ENCODE peak calls at places on chromosomes 2 and 18, in seven cellular contexts. N is HepG2; U is prostate gland; Z is kidney; X is heart right ventricle; T is choroid plexus epithelial cell; K is effector memory CD4-positive, alpha-beta T cell. Y is an unnamed sample.

GRCh38 chr18:30057398-30057797 is 985.1 kb downstream of the DSC3 start:
- DNase-seq in T (no peak), U (no peak), X (no peak), K (no peak), Z (no peak), N (no peak), Y (no peak)

GRCh38 chr2:145411493-145411892 is 891.6 kb upstream of the ZEB2 start:
- DNase-seq in K (no peak), Z (no peak), X (no peak), T (no peak), U (no peak), N (no peak), Y (no peak)

GRCh38 chr2:239634769-239635168 is 233.9 kb upstream of the HDAC4 start:
- DNase-seq in K (no peak), X (no peak), N (no peak), T (no peak), U (no peak), Z (no peak), Y (no peak)

GRCh38 chr18:57833441-57834101 is 30.5 kb upstream of the ATP8B1 start:
- DNase-seq in U (no peak), N (peak; percentile 16), Z (no peak), T (peak; percentile 54), X (no peak), K (no peak), Y (no peak)

GRCh38 chr2:42931818-42932195 is 139.4 kb upstream of the HAAO start:
- DNase-seq in U (no peak), K (no peak), Z (no peak), T (no peak), X (no peak), N (no peak), Y (no peak)

GRCh38 chr2:215556979-215557378 is 121.1 kb upstream of the FN1 start:
- DNase-seq in X (no peak), K (no peak), T (peak; percentile 63), U (no peak), N (no peak), Z (no peak), Y (no peak)

GRCh38 chr2:172877826-172878225 is 142.2 kb downstream of the RAPGEF4 start:
- DNase-seq in T (peak; percentile 38), K (no peak), U (no peak), X (no peak), Z (no peak), N (no peak), Y (no peak)

GRCh38 chr18:9082763-9083510 is 19.6 kb upstream of the NDUFV2 start:
- DNase-seq in K (no peak), T (no peak), N (no peak), X (no peak), Z (no peak), U (no peak), Y (peak; percentile 37)

GRCh38 chr2:144519934-144520717 is at the start of gene ZEB2:
- DNase-seq in K (no peak), N (peak; percentile 12), X (peak; percentile 72), Z (peak; percentile 65), U (no peak), T (peak; percentile 90), Y (peak; percentile 17)

GRCh38 chr2:127984551-127984950 is 43.3 kb downstream of the SAP130 start:
- DNase-seq in T (peak; percentile 47), U (no peak), Z (no peak), X (no peak), N (peak; percentile 67), K (no peak), Y (no peak)

GRCh38 chr2:19671311-19671710 is 230.5 kb downstream of the TTC32 start:
- DNase-seq in Z (no peak), K (no peak), U (no peak), X (no peak), N (no peak), T (no peak), Y (no peak)

GRCh38 chr2:239908308-239908707 is 116.8 kb downstream of the NDUFA10 start:
- DNase-seq in Z (no peak), X (no peak), N (no peak), U (no peak), K (no peak), T (no peak), Y (no peak)

GRCh38 chr2:9699139-9699823 is 68.5 kb upstream of the YWHAQ start:
- DNase-seq in Z (no peak), X (no peak), N (no peak), U (no peak), T (peak; percentile 88), K (no peak), Y (no peak)

GRCh38 chr2:112121682-112122254 is 16.4 kb upstream of the FBLN7 start:
- DNase-seq in N (peak; percentile 55), K (no peak), T (peak; percentile 84), U (no peak), Z (no peak), X (no peak), Y (peak; percentile 25)

GRCh38 chr18:7608798-7609197 is 41.7 kb downstream of the PTPRM start:
- DNase-seq in Z (no peak), X (peak; percentile 56), N (no peak), T (peak; percentile 44), U (no peak), K (no peak), Y (no peak)

GRCh38 chr2:45004569-45005181 is 4.6 kb downstream of the SIX2 start:
- DNase-seq in X (no peak), T (no peak), U (no peak), Z (peak; percentile 71), K (no peak), N (no peak), Y (no peak)

GRCh38 chr2:56739421-56739820 is 555.6 kb downstream of the CCDC85A start:
- DNase-seq in X (no peak), K (no peak), T (peak; percentile 3), Z (no peak), N (no peak), U (no peak), Y (no peak)

GRCh38 chr2:3387011-3387410 is 7.5 kb downstream of the TRAPPC12 start:
- DNase-seq in X (no peak), N (no peak), T (no peak), U (no peak), K (no peak), Z (no peak), Y (no peak)

GRCh38 chr2:240920783-240921231 is 14.7 kb downstream of the CROCC2 start:
- DNase-seq in T (no peak), X (no peak), U (no peak), N (no peak), Z (peak; percentile 58), K (no peak), Y (no peak)

GRCh38 chr2:168712053-168712452 is 90.4 kb upstream of the NOSTRIN start:
- DNase-seq in Z (no peak), T (peak; percentile 42), X (no peak), N (no peak), K (no peak), U (no peak), Y (no peak)

GRCh38 chr18:33914399-33914798 is 310.3 kb downstream of the NOL4 start:
- DNase-seq in X (no peak), Z (no peak), K (no peak), N (no peak), T (no peak), U (no peak), Y (no peak)

GRCh38 chr2:15672961-15673918 is 81.6 kb downstream of the DDX1 start:
- DNase-seq in K (no peak), N (no peak), Z (no peak), T (no peak), X (no peak), U (no peak), Y (no peak)

GRCh38 chr2:2060431-2060830 is 270.6 kb downstream of the MYT1L start:
- DNase-seq in Z (no peak), N (no peak), X (no peak), U (no peak), K (no peak), T (no peak), Y (no peak)

GRCh38 chr2:104841694-104842093 is 12.2 kb upstream of the POU3F3 start:
- DNase-seq in K (no peak), X (no peak), U (no peak), T (no peak), N (no peak), Z (no peak), Y (no peak)
- H3K4me3 ChIP-seq in K (no peak overlapping the region), X (no peak overlapping the region), U (no peak overlapping the region), T (no peak overlapping the region), N (no peak overlapping the region), Z (peak overlapping the region; percentile 55), Y (no peak overlapping the region)

GRCh38 chr2:236342951-236343350 is 78.7 kb upstream of the ASB18 start:
- DNase-seq in N (no peak), T (no peak), Z (no peak), U (no peak), K (no peak), X (no peak), Y (no peak)
- H3K4me3 ChIP-seq in N (no peak overlapping the region), T (no peak overlapping the region), Z (no peak overlapping the region), U (no peak overlapping the region), K (no peak overlapping the region), X (no peak overlapping the region), Y (no peak overlapping the region)

DNA sequence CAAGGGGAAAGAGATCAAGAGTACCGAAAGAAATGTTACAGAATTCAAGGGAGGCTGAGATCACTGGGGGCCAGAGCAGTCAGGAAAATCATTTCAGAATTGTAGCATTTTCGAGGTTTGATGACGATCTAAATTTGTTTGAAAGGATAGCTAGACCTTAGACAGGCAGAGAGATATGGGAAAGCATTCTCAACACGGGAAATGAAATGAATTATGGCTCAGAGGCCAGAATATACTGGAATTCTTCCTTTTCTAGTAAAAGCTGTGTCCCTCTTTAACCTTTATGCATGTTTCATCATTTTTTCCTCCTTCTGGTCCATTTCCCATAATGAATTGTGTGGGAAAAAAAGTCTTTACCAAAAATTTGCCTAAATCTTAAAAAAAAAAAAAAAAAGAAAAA is 78.8 kb downstream of the NABP1 start:
- DNase-seq in U (no peak), K (no peak), T (no peak), X (no peak), N (no peak), Z (no peak), Y (no peak)
- H3K4me3 ChIP-seq in U (no peak overlapping the region), K (no peak overlapping the region), T (no peak overlapping the region), X (no peak overlapping the region), N (no peak overlapping the region), Z (no peak overlapping the region), Y (no peak overlapping the region)

DNA sequence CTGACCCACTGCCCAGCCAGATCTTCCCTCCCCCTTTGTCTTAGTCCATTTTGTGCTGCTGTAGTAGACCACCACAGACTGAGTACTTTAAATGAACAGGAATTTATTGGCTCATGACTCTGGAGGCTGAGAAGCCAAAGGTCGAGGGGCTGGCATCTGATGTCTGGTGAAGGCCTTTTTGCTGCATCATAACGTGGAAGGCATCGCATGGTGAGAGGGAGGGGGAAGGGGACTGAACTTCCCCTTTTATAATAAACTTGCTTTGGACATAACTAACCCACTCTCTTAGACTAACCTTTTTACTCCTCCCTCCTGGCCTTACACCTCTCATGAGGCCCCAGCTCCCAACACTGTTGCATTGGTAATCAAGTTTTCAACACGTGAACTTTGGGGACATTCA is 83.8 kb downstream of the MAP4K4 start:
- DNase-seq in X (no peak), N (no peak), U (no peak), T (no peak), K (no peak), Z (no peak), Y (no peak)
- H3K4me3 ChIP-seq in X (no peak overlapping the region), N (no peak overlapping the region), U (no peak overlapping the region), T (no peak overlapping the region), K (no peak overlapping the region), Z (no peak overlapping the region), Y (no peak overlapping the region)

DNA sequence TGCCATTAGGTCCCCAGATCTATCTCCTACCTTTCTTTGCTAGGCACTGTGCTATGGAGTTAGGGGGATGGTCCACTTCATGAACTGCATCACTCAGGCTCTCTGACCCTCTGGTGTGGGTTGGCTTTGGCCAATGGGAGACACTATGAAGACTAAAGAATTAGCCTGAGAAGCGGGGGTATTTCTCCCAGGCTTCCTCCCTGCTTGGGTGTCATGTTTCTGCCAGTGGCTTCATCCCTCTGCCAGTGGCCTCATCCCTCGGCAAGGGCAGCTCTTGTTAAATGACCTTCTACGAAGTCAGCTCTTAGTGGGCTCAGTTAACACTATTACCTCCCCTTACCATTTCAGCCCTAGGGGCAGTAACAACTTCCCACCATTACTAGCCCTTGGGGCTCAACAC is 41.9 kb upstream of the EPB41L3 start:
- DNase-seq in N (no peak), X (no peak), U (no peak), T (no peak), K (no peak), Z (no peak), Y (no peak)
- H3K4me3 ChIP-seq in N (no peak overlapping the region), X (no peak overlapping the region), U (no peak overlapping the region), T (no peak overlapping the region), K (no peak overlapping the region), Z (no peak overlapping the region), Y (no peak overlapping the region)